ENCODE peak calls at places on chromosomes 3 and 15, in six cellular contexts. B is CD4-positive, CD25-positive, alpha-beta regulatory T cell; F is foreskin keratinocyte; N is stimulated activated CD4-positive, alpha-beta T cell treated with anti-CD3 and anti-CD28 coated beads, TNF-alpha, amount 100 ng/mL, for 4 hours; V is AG08396; G is activated T-cell treated with anti-CD3 and anti-CD28 coated beads, Interleukin-2, amount 50 U/mL, for 24 hours. K is an unnamed sample.
A peak's percentile ranks its signal among the peaks of the same experiment; 100 is the strongest.

GRCh38 chr3:136819784-136820640 is 1.1 kb downstream of the SLC35G2 start:
- DNase-seq in V (peak; percentile 54), N (peak; percentile 4), G (peak; percentile 57), F (peak; percentile 81), B (peak; percentile 52), K (no peak)

GRCh38 chr3:114274929-114275328 is 18.9 kb upstream of the TIGIT start:
- DNase-seq in F (peak; percentile 64), V (no peak), B (peak; percentile 29), G (no peak), N (no peak), K (peak; percentile 12)

GRCh38 chr15:81526029-81526428 is 152.0 kb upstream of the TMC3 start:
- DNase-seq in V (no peak), B (no peak), F (no peak), N (no peak), G (no peak), K (no peak)

GRCh38 chr3:70849911-70850699 is 537.7 kb upstream of the MDFIC2 start:
- DNase-seq in G (no peak), V (peak; percentile 57), B (no peak), F (peak; percentile 87), N (no peak), K (peak; percentile 87)

GRCh38 chr3:4906107-4906621 is 73.1 kb upstream of the BHLHE40 start:
- DNase-seq in N (no peak), F (peak; percentile 100), B (no peak), G (no peak), V (no peak), K (no peak)

GRCh38 chr15:25862087-25862468 is 1.0 kb downstream of the ATP10A start:
- DNase-seq in B (peak; percentile 55), V (peak; percentile 53), F (no peak), G (no peak), N (no peak), K (no peak)

GRCh38 chr15:60795889-60796288 is 316.9 kb upstream of the ICE2 start:
- DNase-seq in G (peak; percentile 57), B (no peak), N (no peak), V (no peak), F (no peak), K (no peak)

GRCh38 chr3:111763101-111763500 is 96.0 kb upstream of the PHLDB2 start:
- DNase-seq in N (no peak), V (no peak), B (no peak), G (no peak), F (peak; percentile 72), K (no peak)

GRCh38 chr3:172203522-172204258 is 164.3 kb downstream of the FNDC3B start:
- DNase-seq in N (no peak), V (no peak), B (no peak), F (no peak), G (no peak), K (no peak)